ENCODE peak calls at places on chromosome 10, in eight cellular contexts. Z, U, R, O, P, G, H and W are unnamed samples.

GRCh38 chr10:79475877-79476276 is 30.5 kb upstream of the ZCCHC24 start:
- DNase-seq in H (no peak), G (no peak), O (no peak), P (no peak), Z (no peak), U (no peak), R (no peak), W (no peak)

GRCh38 chr10:59682986-59683937 is 26.4 kb downstream of the SLC16A9 start:
- DNase-seq in H (no peak), O (no peak), P (no peak), Z (no peak), U (no peak), G (no peak), R (no peak), W (no peak)

GRCh38 chr10:103062854-103063642 is 130.0 kb downstream of the NT5C2 start:
- DNase-seq in G (no peak), P (no peak), O (no peak), H (no peak), U (no peak), Z (peak; percentile 55), R (no peak), W (no peak)

GRCh38 chr10:127855976-127856375 is 36.8 kb downstream of the CLRN3 start:
- DNase-seq in O (no peak), R (no peak), H (no peak), Z (no peak), P (no peak), G (no peak), U (no peak), W (no peak)

GRCh38 chr10:30788307-30788706 is 158.8 kb upstream of the LYZL2 start:
- DNase-seq in H (no peak), P (no peak), Z (no peak), U (no peak), R (no peak), O (no peak), G (peak; percentile 42), W (peak; percentile 64)

GRCh38 chr10:133267829-133268228 is 8.8 kb downstream of the ADAM8 start:
- DNase-seq in H (no peak), R (no peak), P (no peak), O (no peak), G (no peak), Z (peak; percentile 84), U (no peak), W (no peak)

GRCh38 chr10:33552290-33552689 is 217.8 kb upstream of the NRP1 start:
- DNase-seq in G (no peak), R (no peak), O (no peak), Z (no peak), U (no peak), P (no peak), H (no peak), W (no peak)

GRCh38 chr10:12705943-12706342 is 295.6 kb downstream of the CCDC3 start:
- DNase-seq in P (no peak), O (no peak), Z (no peak), R (no peak), G (no peak), H (no peak), U (no peak), W (no peak)

GRCh38 chr10:69800109-69800508 is 1.6 kb upstream of the COL13A1 start:
- DNase-seq in R (no peak), O (peak; percentile 72), H (no peak), U (peak; percentile 24), P (no peak), Z (peak; percentile 79), G (peak; percentile 75), W (peak; percentile 62)

GRCh38 chr10:80509403-80510161 is 28.1 kb upstream of the SH2D4B start:
- DNase-seq in O (peak; percentile 77), U (no peak), Z (no peak), G (peak; percentile 92), H (no peak), P (no peak), R (no peak), W (peak; percentile 91)

GRCh38 chr10:3074985-3075600 is 7.7 kb downstream of the PFKP start:
- DNase-seq in R (no peak), P (no peak), O (no peak), U (no peak), H (no peak), Z (no peak), G (no peak), W (peak; percentile 48)

GRCh38 chr10:115659616-115660015 is 566.5 kb downstream of the ATRNL1 start:
- DNase-seq in R (no peak), P (no peak), O (no peak), G (no peak), U (no peak), H (no peak), Z (no peak), W (no peak)

GRCh38 chr10:34205452-34205851 is 609.6 kb downstream of the PARD3 start:
- DNase-seq in R (peak; percentile 25), G (no peak), O (no peak), H (no peak), Z (no peak), P (no peak), U (no peak), W (no peak)

GRCh38 chr10:114532226-114532625 is 125.8 kb downstream of the ABLIM1 start:
- DNase-seq in G (no peak), Z (no peak), R (no peak), O (no peak), U (no peak), H (no peak), P (no peak), W (no peak)

GRCh38 chr10:104216631-104217030 is 15.5 kb downstream of the CFAP43 start:
- DNase-seq in G (no peak), O (no peak), U (no peak), P (no peak), H (no peak), R (no peak), Z (no peak), W (no peak)

DNA sequence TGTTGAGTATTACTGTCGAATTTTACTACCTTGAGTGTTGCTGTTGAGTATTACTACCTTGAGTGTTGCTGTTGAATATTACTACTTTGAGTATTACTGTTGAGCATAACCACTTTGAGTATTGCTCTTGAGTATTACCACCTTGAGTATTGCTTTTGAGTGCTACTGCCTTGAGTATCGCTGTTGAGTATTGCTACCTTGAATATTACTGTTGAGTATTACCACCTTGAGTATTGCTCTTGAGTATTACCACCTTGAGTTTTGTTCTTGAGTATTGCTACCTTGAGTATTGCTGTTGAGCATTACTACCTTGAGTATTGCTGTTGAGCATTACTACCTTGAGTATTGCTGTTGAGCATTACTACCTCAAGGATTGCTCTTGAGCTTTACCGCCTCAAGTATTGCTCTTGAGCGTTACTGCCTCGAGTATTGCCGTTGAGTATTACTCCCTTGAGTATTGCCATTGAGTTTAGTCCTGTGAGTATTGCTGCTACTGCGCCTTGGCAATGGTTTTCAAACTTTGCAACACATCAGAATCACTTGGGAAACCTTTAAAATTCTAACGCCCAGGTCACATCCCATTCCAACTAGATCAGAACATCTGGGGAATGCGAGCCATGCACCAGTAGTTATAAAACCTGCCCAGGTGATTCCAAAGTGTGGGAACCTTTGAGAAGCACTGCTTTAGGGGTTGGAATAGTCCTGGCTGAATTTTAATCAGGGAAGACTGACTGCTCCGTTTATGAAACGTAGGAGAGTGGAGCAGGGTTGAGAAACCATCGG is 61.7 kb downstream of the TCF7L2 start:
- DNase-seq in P (no peak), Z (no peak), H (no peak), R (no peak), O (no peak), U (no peak), G (no peak), W (no peak)
- H3K4me3 ChIP-seq in P (no peak overlapping the region), Z (no peak overlapping the region), H (no peak overlapping the region), R (no peak overlapping the region), O (no peak overlapping the region), U (no peak overlapping the region), G (no peak overlapping the region), W (no peak overlapping the region)

GRCh38 chr10:452512-453504 is 236.7 kb downstream of the DIP2C start:
- DNase-seq in H (no peak), Z (peak; percentile 37), O (no peak), R (no peak), P (no peak), U (no peak), G (no peak), W (no peak)
- H3K4me3 ChIP-seq in H (no peak overlapping the region), Z (no peak overlapping the region), O (no peak overlapping the region), R (no peak overlapping the region), P (no peak overlapping the region), U (no peak overlapping the region), G (no peak overlapping the region), W (no peak overlapping the region)

DNA sequence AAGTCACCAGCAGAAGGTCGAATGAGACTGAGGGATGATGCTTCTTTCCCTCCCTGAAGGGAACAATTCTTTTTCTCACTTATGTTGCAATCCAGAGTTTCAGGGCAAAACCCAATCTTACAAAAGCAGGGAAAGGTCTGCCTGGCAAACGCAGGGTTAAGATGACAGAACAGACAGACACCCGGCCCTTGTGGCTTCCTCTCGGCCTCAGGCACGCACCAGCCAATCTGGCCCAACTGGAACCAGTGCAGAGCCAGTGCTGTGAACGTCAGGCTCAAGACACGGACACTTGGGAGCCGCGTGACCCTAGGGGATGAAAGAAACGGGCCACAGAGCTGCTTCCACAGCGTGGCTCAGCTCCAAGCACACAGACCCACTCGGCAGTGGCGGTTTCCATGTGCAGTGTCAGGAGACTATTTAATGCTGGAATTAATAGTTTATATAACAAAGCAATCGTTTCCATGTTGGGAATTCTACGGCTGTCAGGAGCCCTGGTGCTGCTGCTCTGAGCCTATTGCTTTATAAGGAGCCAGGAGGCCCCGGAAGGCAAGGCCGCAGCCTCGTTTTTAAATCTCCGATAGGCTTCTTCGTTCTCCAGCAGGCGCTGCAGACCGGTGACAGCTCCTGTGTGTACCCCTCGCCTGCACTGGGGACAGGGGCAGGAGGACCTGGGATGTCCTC is 198.4 kb downstream of the DIP2C start:
- DNase-seq in R (no peak), Z (no peak), U (no peak), O (no peak), G (peak; percentile 71), H (peak; percentile 62), P (peak; percentile 61), W (peak; percentile 75)
- H3K4me3 ChIP-seq in R (no peak overlapping the region), Z (no peak overlapping the region), U (no peak overlapping the region), O (no peak overlapping the region), G (peak overlapping the region; percentile 27), H (no peak overlapping the region), P (peak overlapping the region; percentile 5), W (no peak overlapping the region)

DNA sequence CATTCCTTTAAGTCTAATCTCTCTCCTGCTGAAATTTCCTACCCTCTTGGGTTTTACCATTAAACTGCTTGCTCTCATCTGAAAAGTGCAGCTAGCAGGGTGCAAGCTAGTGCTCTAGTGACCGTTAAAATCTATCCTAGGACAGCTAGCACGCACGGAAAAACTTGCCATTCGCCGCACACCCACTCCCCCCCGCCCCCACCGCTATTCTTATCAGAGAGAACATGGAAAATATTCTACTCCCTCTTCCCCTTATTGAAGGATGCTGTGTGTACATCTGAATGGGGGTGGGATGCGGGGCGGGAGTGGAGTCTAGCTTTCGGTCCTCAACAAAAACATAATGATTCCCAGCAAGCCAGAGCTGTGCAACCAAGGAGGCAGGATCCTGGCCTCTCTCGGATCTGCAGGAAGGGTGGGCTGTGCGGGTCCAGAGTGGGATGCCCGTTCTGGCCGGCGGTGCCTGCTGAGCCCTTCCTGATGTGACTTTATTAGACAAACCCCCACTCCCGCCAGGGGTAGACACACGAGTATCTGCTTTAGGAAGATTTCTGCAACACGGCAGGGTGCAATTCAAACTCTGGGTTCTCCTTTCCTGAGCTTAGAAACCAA is 1.1 kb upstream of the ADRA2A start:
- DNase-seq in G (no peak), H (no peak), P (no peak), Z (no peak), U (no peak), R (no peak), O (no peak), W (no peak)
- H3K4me3 ChIP-seq in G (peak overlapping the region; percentile 51), H (peak overlapping the region; percentile 52), P (peak overlapping the region; percentile 55), Z (no peak overlapping the region), U (no peak overlapping the region), R (no peak overlapping the region), O (peak overlapping the region; percentile 61), W (peak overlapping the region; percentile 53)

GRCh38 chr10:110644598-110645462 is 694 bp downstream of the RBM20 start:
- DNase-seq in O (no peak), R (no peak), U (no peak), G (no peak), P (no peak), Z (no peak), H (no peak), W (no peak)
- H3K4me3 ChIP-seq in O (peak overlapping the region; percentile 69), R (no peak overlapping the region), U (peak overlapping the region; percentile 55), G (peak overlapping the region; percentile 60), P (no peak overlapping the region), Z (peak overlapping the region; percentile 65), H (peak overlapping the region; percentile 31), W (peak overlapping the region; percentile 56)